ENCODE peak calls at places on chromosomes 5 and 9, in nine cellular contexts. P is body of pancreas; U is CD8-positive, alpha-beta T cell; J is endodermal cell; T is omental fat pad; Y is astrocyte; D is astrocyte of the spinal cord; E is cardiac muscle cell; K is epithelial cell of esophagus. C is an unnamed sample.
A peak's percentile ranks its signal among the peaks of the same experiment; 100 is the strongest.

GRCh38 chr9:97773723-97774122 is 76.6 kb upstream of the XPA start:
- DNase-seq in P (peak; percentile 19), T (no peak), D (peak; percentile 32), K (peak; percentile 80), J (no peak), U (no peak), E (peak; percentile 55), Y (peak; percentile 35), C (no peak)

GRCh38 chr9:6907772-6908381 is 150.1 kb downstream of the KDM4C start:
- DNase-seq in E (peak; percentile 63), K (peak; percentile 30), D (peak; percentile 56), T (no peak), U (no peak), J (no peak), Y (no peak), P (no peak), C (no peak)

GRCh38 chr5:6389946-6390530 is 11.7 kb upstream of the MED10 start:
- DNase-seq in Y (no peak), P (no peak), U (no peak), K (no peak), J (peak; percentile 17), D (no peak), T (no peak), E (no peak), C (no peak)

GRCh38 chr5:31854625-31855526 is 215.9 kb downstream of the PDZD2 start:
- DNase-seq in K (peak; percentile 62), T (peak; percentile 40), D (peak; percentile 62), J (peak; percentile 90), Y (peak; percentile 47), P (peak; percentile 43), U (no peak), E (peak; percentile 54), C (no peak)

GRCh38 chr5:126875303-126875785 is 98.4 kb downstream of the LMNB1 start:
- DNase-seq in D (no peak), T (no peak), K (no peak), P (no peak), Y (no peak), E (no peak), U (no peak), J (no peak), C (no peak)

GRCh38 chr5:31751620-31752019 is 112.7 kb downstream of the PDZD2 start:
- DNase-seq in P (no peak), U (no peak), Y (no peak), E (no peak), K (no peak), D (no peak), T (no peak), J (no peak), C (no peak)

GRCh38 chr5:133341296-133341695 is 271.0 kb downstream of the FSTL4 start:
- DNase-seq in J (no peak), K (no peak), E (no peak), P (no peak), Y (no peak), T (no peak), D (no peak), U (no peak), C (no peak)

GRCh38 chr5:114838937-114839336 is 330.8 kb downstream of the TRIM36 start:
- DNase-seq in U (no peak), K (no peak), T (no peak), E (no peak), Y (no peak), D (no peak), J (no peak), P (no peak), C (no peak)

GRCh38 chr9:131677445-131678180 is 62.3 kb downstream of the RAPGEF1 start:
- DNase-seq in D (peak; percentile 79), E (peak; percentile 64), Y (peak; percentile 68), J (no peak), U (no peak), K (peak; percentile 40), P (no peak), T (no peak), C (no peak)

GRCh38 chr9:88179080-88179521 is 40.8 kb upstream of the SPATA31C2 start:
- DNase-seq in T (no peak), K (no peak), J (no peak), U (peak; percentile 43), D (no peak), E (no peak), Y (no peak), P (no peak), C (peak; percentile 29)

GRCh38 chr9:131087354-131087893 is 8.9 kb upstream of the AIF1L start:
- DNase-seq in Y (no peak), J (no peak), P (no peak), K (no peak), U (no peak), D (no peak), T (no peak), E (no peak), C (no peak)

GRCh38 chr5:174610968-174611367 is 113.4 kb upstream of the MSX2 start:
- DNase-seq in K (peak; percentile 54), Y (peak; percentile 59), D (no peak), P (peak; percentile 26), T (no peak), U (no peak), E (peak; percentile 75), J (no peak), C (no peak)

GRCh38 chr5:112308608-112309007 is 110.5 kb downstream of the EPB41L4A start:
- DNase-seq in E (no peak), D (no peak), U (no peak), Y (no peak), K (no peak), J (no peak), T (no peak), P (no peak), C (no peak)

GRCh38 chr9:34956648-34957047 is 1.4 kb upstream of the PHF24 start:
- DNase-seq in U (no peak), E (no peak), J (no peak), D (no peak), K (no peak), Y (no peak), P (no peak), T (no peak), C (no peak)

GRCh38 chr9:69195681-69196080 is 21.6 kb downstream of the TJP2 start:
- DNase-seq in D (no peak), T (no peak), K (no peak), J (no peak), U (no peak), E (no peak), P (no peak), Y (no peak), C (peak; percentile 26)

DNA sequence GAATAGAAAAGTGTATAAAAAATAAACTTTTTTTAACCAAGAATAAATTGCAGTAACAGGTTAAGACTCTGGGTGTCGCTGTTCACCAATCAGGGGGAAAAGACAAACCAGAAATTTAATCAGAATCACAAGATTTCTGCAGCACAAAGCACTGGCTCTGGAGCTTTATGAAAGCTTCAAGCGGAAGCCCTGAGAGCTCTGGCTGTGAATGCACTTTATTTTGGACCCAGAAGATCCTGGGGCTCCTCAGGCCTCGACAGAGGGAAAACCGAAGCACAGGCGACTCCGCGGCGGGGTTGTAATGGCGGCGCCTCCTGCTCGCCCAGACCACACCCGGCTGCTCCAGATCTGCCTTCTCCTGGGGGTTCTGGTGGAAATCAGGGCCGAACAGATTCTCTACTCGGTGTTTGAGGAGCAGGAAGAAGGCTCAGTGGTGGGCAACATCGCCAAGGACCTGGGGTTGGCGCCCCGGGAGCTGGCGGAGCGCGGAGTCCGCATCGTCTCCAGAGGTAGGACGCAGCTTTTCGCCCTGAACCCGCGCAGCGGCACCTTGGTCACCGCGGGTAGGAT is at the start of gene PCDHGA4:
- DNase-seq in T (no peak), U (no peak), K (no peak), J (no peak), Y (no peak), P (no peak), D (no peak), E (peak; percentile 30), C (no peak)
- TF ChIP-seq CTCF in T (no peak), U (peak; percentile 48), K (peak; percentile 26), J (peak; percentile 68), Y (peak; percentile 39), P (no peak), D (peak; percentile 43), E (peak; percentile 39), C (no peak)

DNA sequence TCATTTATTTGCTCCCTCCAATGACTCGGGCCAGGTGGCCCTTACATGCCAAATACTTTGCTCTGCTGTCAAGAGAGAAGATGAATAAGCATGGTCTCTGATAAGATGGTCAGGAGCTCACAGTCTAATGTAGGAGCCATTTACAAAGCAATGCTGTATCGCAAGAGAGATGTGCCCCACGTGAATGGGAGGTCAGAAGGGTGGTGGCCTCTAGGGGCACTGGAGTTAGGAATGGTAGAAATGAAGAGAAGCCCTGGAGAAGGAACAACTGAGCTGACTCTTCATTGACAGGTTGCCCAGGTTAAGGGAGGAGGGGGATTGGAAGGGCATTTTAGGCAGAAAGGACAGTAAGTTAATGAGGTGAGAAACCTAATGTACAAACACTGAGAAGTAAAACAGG is 286.5 kb downstream of the KCTD16 start:
- DNase-seq in T (no peak), K (no peak), E (no peak), P (no peak), Y (no peak), U (no peak), D (no peak), J (peak; percentile 49), C (no peak)
- TF ChIP-seq CTCF in T (no peak), K (no peak), E (no peak), P (no peak), Y (no peak), U (no peak), D (no peak), J (peak; percentile 51), C (no peak)

GRCh38 chr5:35134278-35135030 is 86.7 kb upstream of the AGXT2 start:
- DNase-seq in Y (no peak), U (no peak), D (no peak), T (no peak), K (no peak), P (no peak), E (no peak), J (no peak), C (no peak)
- TF ChIP-seq CTCF in Y (no peak), U (no peak), D (no peak), T (no peak), K (no peak), P (no peak), E (no peak), J (no peak), C (no peak)

GRCh38 chr5:117220730-117221129 is 646.1 kb upstream of the SEMA6A start:
- DNase-seq in K (peak; percentile 4), P (no peak), E (peak; percentile 40), J (no peak), D (peak; percentile 21), T (no peak), U (no peak), Y (no peak), C (no peak)

GRCh38 chr5:117218789-117219188 is 644.2 kb upstream of the SEMA6A start:
- DNase-seq in K (no peak), P (no peak), U (no peak), E (no peak), J (no peak), D (no peak), Y (no peak), T (no peak), C (no peak)
- TF ChIP-seq CTCF in K (no peak), P (no peak), U (no peak), E (no peak), J (no peak), D (no peak), Y (no peak), T (no peak), C (no peak)

DNA sequence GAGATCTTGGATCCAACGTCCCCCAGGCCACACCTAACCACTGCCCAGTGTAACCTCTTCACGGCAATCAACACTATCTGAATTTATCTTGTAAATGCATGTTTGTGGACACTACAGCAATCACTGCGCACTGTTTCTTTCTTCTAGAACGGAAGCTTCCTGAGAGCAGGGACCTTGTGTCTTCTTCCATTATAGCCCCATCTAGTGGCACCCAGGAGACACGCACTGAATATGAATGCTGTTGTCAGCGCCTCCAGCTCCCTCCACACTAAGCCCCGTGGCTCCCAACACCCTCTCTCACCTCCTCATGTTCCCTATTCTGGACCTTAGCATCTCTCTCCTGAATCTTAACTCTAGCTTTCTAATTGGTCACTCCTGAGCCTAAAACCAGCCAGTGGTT is 72.7 kb downstream of the SMIM23 start:
- DNase-seq in P (no peak), D (no peak), E (peak; percentile 34), Y (no peak), J (no peak), K (peak; percentile 16), U (no peak), T (no peak), C (no peak)
- TF ChIP-seq CTCF in P (no peak), D (peak; percentile 44), E (peak; percentile 57), Y (peak; percentile 29), J (peak; percentile 79), K (peak; percentile 45), U (peak; percentile 25), T (no peak), C (no peak)

C was measured in adrenal gland.